ENCODE peak calls at places on chromosomes 7 and 10, in four cellular contexts. One of them, this sample, is unnamed. For H3K4me1 and H3K27me3, the result is how much of the 10 kb centered on the place peaks cover.

GRCh38 chr10:100827819-100828743 is 82.7 kb downstream of the PAX2 start:
- DNase-seq in CD8-positive, alpha-beta memory T cell: no peak
- DNase-seq in heart right ventricle: peak
- DNase-seq in tibial nerve: no peak
- DNase-seq in this sample: no peak

GRCh38 chr10:3631709-3632330 is 153.2 kb downstream of the KLF6 start:
- DNase-seq in heart right ventricle: no peak
- DNase-seq in CD8-positive, alpha-beta memory T cell: no peak
- DNase-seq in tibial nerve: no peak
- DNase-seq in this sample: no peak

GRCh38 chr10:115049957-115050356 is 43.2 kb upstream of the ATRNL1 start:
- DNase-seq in CD8-positive, alpha-beta memory T cell: no peak
- DNase-seq in tibial nerve: no peak
- DNase-seq in heart right ventricle: no peak
- DNase-seq in this sample: no peak

GRCh38 chr10:61795551-61795950 is 105.9 kb upstream of the ARID5B start:
- DNase-seq in heart right ventricle: no peak
- DNase-seq in CD8-positive, alpha-beta memory T cell: no peak
- DNase-seq in tibial nerve: no peak
- DNase-seq in this sample: no peak

GRCh38 chr10:90125966-90126600 is 424.7 kb downstream of the KIF20B start:
- DNase-seq in CD8-positive, alpha-beta memory T cell: no peak
- DNase-seq in heart right ventricle: no peak
- DNase-seq in tibial nerve: no peak
- DNase-seq in this sample: peak

GRCh38 chr7:142808802-142809583 is 38.2 kb downstream of the PRSS2 start:
- DNase-seq in heart right ventricle: no peak
- DNase-seq in CD8-positive, alpha-beta memory T cell: peak
- DNase-seq in tibial nerve: no peak
- DNase-seq in this sample: no peak

GRCh38 chr7:90918303-90918702 is 322.2 kb downstream of the CDK14 start:
- DNase-seq in heart right ventricle: no peak
- DNase-seq in tibial nerve: no peak
- DNase-seq in CD8-positive, alpha-beta memory T cell: no peak
- DNase-seq in this sample: no peak

GRCh38 chr10:121553455-121553854 is 44.8 kb downstream of the FGFR2 start:
- DNase-seq in CD8-positive, alpha-beta memory T cell: no peak
- DNase-seq in tibial nerve: no peak
- DNase-seq in heart right ventricle: no peak
- DNase-seq in this sample: no peak

GRCh38 chr7:1758417-1758858 is 88.4 kb downstream of the ELFN1 start:
- DNase-seq in heart right ventricle: peak
- DNase-seq in CD8-positive, alpha-beta memory T cell: no peak
- DNase-seq in tibial nerve: no peak
- DNase-seq in this sample: peak

GRCh38 chr10:98425511-98426352 is 10.8 kb upstream of the PYROXD2 start:
- DNase-seq in tibial nerve: no peak
- DNase-seq in CD8-positive, alpha-beta memory T cell: peak
- DNase-seq in heart right ventricle: no peak
- DNase-seq in this sample: peak

GRCh38 chr10:3635248-3635647 is 149.8 kb downstream of the KLF6 start:
- DNase-seq in CD8-positive, alpha-beta memory T cell: no peak
- DNase-seq in tibial nerve: no peak
- DNase-seq in heart right ventricle: no peak
- DNase-seq in this sample: no peak

GRCh38 chr10:26571655-26572054 is 125.8 kb upstream of the PDSS1 start:
- DNase-seq in CD8-positive, alpha-beta memory T cell: no peak
- DNase-seq in heart right ventricle: no peak
- DNase-seq in tibial nerve: no peak
- DNase-seq in this sample: no peak

GRCh38 chr7:134669845-134670373 is 23.3 kb downstream of the BPGM start:
- DNase-seq in CD8-positive, alpha-beta memory T cell: peak
- DNase-seq in heart right ventricle: no peak
- DNase-seq in tibial nerve: no peak
- DNase-seq in this sample: peak

GRCh38 chr10:52499281-52499680 is 185.2 kb downstream of the DKK1 start:
- DNase-seq in CD8-positive, alpha-beta memory T cell: no peak
- DNase-seq in heart right ventricle: no peak
- DNase-seq in tibial nerve: no peak
- DNase-seq in this sample: no peak

GRCh38 chr7:41907444-41907843 is 204.6 kb upstream of the INHBA start:
- DNase-seq in tibial nerve: no peak
- DNase-seq in heart right ventricle: no peak
- DNase-seq in CD8-positive, alpha-beta memory T cell: no peak
- DNase-seq in this sample: no peak

GRCh38 chr7:17019106-17019505 is 137.3 kb upstream of the AGR3 start:
- DNase-seq in tibial nerve: no peak
- DNase-seq in CD8-positive, alpha-beta memory T cell: no peak
- DNase-seq in heart right ventricle: no peak
- DNase-seq in this sample: no peak

GRCh38 chr10:95220539-95220938 is 26.5 kb downstream of the ACSM6 start:
- DNase-seq in tibial nerve: no peak
- DNase-seq in heart right ventricle: no peak
- DNase-seq in CD8-positive, alpha-beta memory T cell: no peak
- DNase-seq in this sample: no peak

GRCh38 chr7:16563281-16564022 is 36.8 kb downstream of the LRRC72 start:
- DNase-seq in CD8-positive, alpha-beta memory T cell: no peak
- DNase-seq in heart right ventricle: no peak
- DNase-seq in tibial nerve: no peak
- DNase-seq in this sample: peak

GRCh38 chr10:22657566-22658190 is 56.7 kb downstream of the PIP4K2A start:
- DNase-seq in heart right ventricle: no peak
- DNase-seq in CD8-positive, alpha-beta memory T cell: no peak
- DNase-seq in tibial nerve: no peak
- DNase-seq in this sample: no peak

GRCh38 chr7:118285358-118285757 is 60.9 kb downstream of the ANKRD7 start:
- DNase-seq in heart right ventricle: no peak
- DNase-seq in tibial nerve: no peak
- DNase-seq in CD8-positive, alpha-beta memory T cell: no peak
- DNase-seq in this sample: no peak

GRCh38 chr7:20064974-20065862 is 152.0 kb downstream of the MACC1 start:
- DNase-seq in CD8-positive, alpha-beta memory T cell: no peak
- DNase-seq in tibial nerve: no peak
- DNase-seq in heart right ventricle: no peak
- DNase-seq in this sample: peak

GRCh38 chr10:21020545-21020944 is 123.4 kb upstream of the NEBL start:
- DNase-seq in heart right ventricle: no peak
- DNase-seq in CD8-positive, alpha-beta memory T cell: no peak
- DNase-seq in tibial nerve: no peak
- DNase-seq in this sample: peak

GRCh38 chr10:130477360-130477759 is 341.2 kb downstream of the GLRX3 start:
- DNase-seq in heart right ventricle: no peak
- DNase-seq in tibial nerve: no peak
- DNase-seq in CD8-positive, alpha-beta memory T cell: no peak
- DNase-seq in this sample: no peak

GRCh38 chr7:49398730-49399129 is 374.7 kb upstream of the VWC2 start:
- DNase-seq in tibial nerve: no peak
- DNase-seq in heart right ventricle: no peak
- DNase-seq in CD8-positive, alpha-beta memory T cell: no peak
- DNase-seq in this sample: peak

GRCh38 chr10:75392744-75393143 is 8.8 kb downstream of the ZNF503 start:
- DNase-seq in tibial nerve: no peak
- DNase-seq in heart right ventricle: no peak
- DNase-seq in CD8-positive, alpha-beta memory T cell: no peak
- DNase-seq in this sample: no peak

GRCh38 chr10:8048281-8049008 is 6.0 kb upstream of the GATA3 start:
- DNase-seq in tibial nerve: no peak
- DNase-seq in CD8-positive, alpha-beta memory T cell: peak
- DNase-seq in heart right ventricle: no peak
- DNase-seq in this sample: no peak

GRCh38 chr7:115449689-115450088 is 527.8 kb downstream of the MDFIC start:
- DNase-seq in tibial nerve: no peak
- DNase-seq in heart right ventricle: no peak
- DNase-seq in CD8-positive, alpha-beta memory T cell: no peak
- DNase-seq in this sample: no peak

GRCh38 chr7:32591938-32592337 is 96.6 kb downstream of the AVL9 start:
- DNase-seq in tibial nerve: no peak
- DNase-seq in heart right ventricle: no peak
- DNase-seq in CD8-positive, alpha-beta memory T cell: no peak
- DNase-seq in this sample: no peak

GRCh38 chr7:42227931-42228591 is 8.9 kb downstream of the GLI3 start:
- DNase-seq in heart right ventricle: peak
- DNase-seq in tibial nerve: no peak
- DNase-seq in CD8-positive, alpha-beta memory T cell: no peak
- DNase-seq in this sample: no peak

GRCh38 chr10:114172241-114172640 is 1.8 kb downstream of the CCDC186 start:
- DNase-seq in CD8-positive, alpha-beta memory T cell: no peak
- DNase-seq in heart right ventricle: no peak
- DNase-seq in tibial nerve: no peak
- DNase-seq in this sample: no peak

GRCh38 chr10:132392811-132393694 is 3.9 kb upstream of the PWWP2B start:
- DNase-seq in CD8-positive, alpha-beta memory T cell: no peak
- DNase-seq in tibial nerve: no peak
- DNase-seq in heart right ventricle: no peak
- DNase-seq in this sample: no peak

GRCh38 chr10:132394936-132395703 is 1.9 kb upstream of the PWWP2B start:
- DNase-seq in tibial nerve: no peak
- DNase-seq in heart right ventricle: peak
- DNase-seq in CD8-positive, alpha-beta memory T cell: no peak
- DNase-seq in this sample: no peak

GRCh38 chr10:132393695-132394181 is 3.3 kb upstream of the PWWP2B start:
- DNase-seq in CD8-positive, alpha-beta memory T cell: no peak
- DNase-seq in heart right ventricle: no peak
- DNase-seq in tibial nerve: no peak
- DNase-seq in this sample: no peak

GRCh38 chr10:132395704-132396494 is 1.1 kb upstream of the PWWP2B start:
- DNase-seq in CD8-positive, alpha-beta memory T cell: no peak
- DNase-seq in tibial nerve: peak
- DNase-seq in heart right ventricle: peak
- DNase-seq in this sample: no peak

GRCh38 chr10:132394201-132394811 is 2.7 kb upstream of the PWWP2B start:
- DNase-seq in CD8-positive, alpha-beta memory T cell: no peak
- DNase-seq in heart right ventricle: no peak
- DNase-seq in tibial nerve: no peak
- DNase-seq in this sample: no peak
- H3K4me1 ChIP-seq in CD8-positive, alpha-beta memory T cell: under half
- H3K4me1 ChIP-seq in heart right ventricle: under half
- H3K4me1 ChIP-seq in tibial nerve: under half
- H3K4me1 ChIP-seq in this sample: under half

GRCh38 chr10:69988094-69988493 is 64.6 kb upstream of the MACROH2A2 start:
- DNase-seq in CD8-positive, alpha-beta memory T cell: no peak
- DNase-seq in tibial nerve: no peak
- DNase-seq in heart right ventricle: no peak
- DNase-seq in this sample: no peak
- H3K27me3 ChIP-seq in CD8-positive, alpha-beta memory T cell: under half
- H3K27me3 ChIP-seq in tibial nerve: under half
- H3K27me3 ChIP-seq in heart right ventricle: under half
- H3K27me3 ChIP-seq in this sample: under half

GRCh38 chr7:7183061-7183832 is 903 bp downstream of the C1GALT1 start:
- DNase-seq in CD8-positive, alpha-beta memory T cell: peak
- DNase-seq in heart right ventricle: peak
- DNase-seq in tibial nerve: no peak
- DNase-seq in this sample: no peak
- H3K4me1 ChIP-seq in CD8-positive, alpha-beta memory T cell: under half
- H3K4me1 ChIP-seq in heart right ventricle: under half
- H3K4me1 ChIP-seq in tibial nerve: under half
- H3K4me1 ChIP-seq in this sample: under half

GRCh38 chr10:117551322-117552155 is 9.0 kb downstream of the EMX2 start:
- DNase-seq in tibial nerve: no peak
- DNase-seq in heart right ventricle: no peak
- DNase-seq in CD8-positive, alpha-beta memory T cell: no peak
- DNase-seq in this sample: no peak
- H3K27me3 ChIP-seq in tibial nerve: under half
- H3K27me3 ChIP-seq in heart right ventricle: half or more
- H3K27me3 ChIP-seq in CD8-positive, alpha-beta memory T cell: under half
- H3K27me3 ChIP-seq in this sample: under half

DNA sequence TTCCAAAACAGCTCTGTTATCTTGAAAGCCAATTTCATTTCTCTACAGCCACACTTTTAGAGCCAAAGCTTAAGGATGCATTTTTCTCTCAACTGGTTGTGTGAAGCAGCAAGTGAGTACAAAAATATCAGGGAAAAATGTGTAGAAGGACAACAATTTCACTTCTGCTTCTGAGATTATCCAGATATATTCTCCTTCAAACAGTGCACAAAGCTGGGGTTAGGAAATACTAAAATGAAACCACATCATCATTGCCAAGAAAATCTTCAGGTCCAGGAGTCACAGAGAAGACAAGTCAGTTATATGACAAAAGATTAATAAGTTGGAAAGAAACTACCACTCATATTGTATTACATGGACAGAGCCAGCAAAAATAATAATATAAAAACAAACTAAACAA is 16.2 kb downstream of the SGMS1 start:
- DNase-seq in tibial nerve: no peak
- DNase-seq in CD8-positive, alpha-beta memory T cell: no peak
- DNase-seq in heart right ventricle: no peak
- DNase-seq in this sample: no peak
- H3K4me1 ChIP-seq in tibial nerve: under half
- H3K4me1 ChIP-seq in CD8-positive, alpha-beta memory T cell: under half
- H3K4me1 ChIP-seq in heart right ventricle: half or more
- H3K4me1 ChIP-seq in this sample: under half